ENCODE peak calls at places on chromosome 3, in ten cellular contexts. U, Y, W, T, S, E, R, A, Q and B are unnamed samples.

GRCh38 chr3:78724886-78725285 is 1042.9 kb downstream of the ROBO1 start:
- DNase-seq in R (no peak), T (no peak), E (no peak), Y (no peak), Q (no peak), U (no peak), W (no peak), A (no peak), S (no peak), B (no peak)

GRCh38 chr3:49910409-49911123 is 6.9 kb upstream of the MST1R start:
- DNase-seq in S (no peak), E (no peak), R (no peak), Y (no peak), T (no peak), A (no peak), U (no peak), Q (no peak), W (no peak), B (no peak)

GRCh38 chr3:185401319-185401955 is 38.5 kb downstream of the MAP3K13 start:
- DNase-seq in S (no peak), Y (no peak), A (no peak), E (peak), T (peak), W (no peak), Q (no peak), U (no peak), R (no peak), B (no peak)

GRCh38 chr3:81339040-81339845 is 422.2 kb downstream of the GBE1 start:
- DNase-seq in S (no peak), Y (no peak), U (no peak), Q (no peak), A (peak), E (peak), W (no peak), R (no peak), T (peak), B (peak)

GRCh38 chr3:127729556-127730056 is 56.9 kb downstream of the ABTB1 start:
- DNase-seq in E (peak), Y (no peak), S (no peak), U (no peak), T (peak), W (no peak), R (peak), Q (no peak), A (no peak), B (no peak)

GRCh38 chr3:139109271-139109670 is 64.6 kb upstream of the PRR23C start:
- DNase-seq in T (no peak), A (no peak), S (no peak), R (no peak), W (no peak), E (no peak), U (no peak), Q (no peak), Y (no peak), B (no peak)

GRCh38 chr3:138081371-138082084 is 33.9 kb downstream of the DZIP1L start:
- DNase-seq in T (peak), R (no peak), Y (no peak), W (no peak), A (peak), U (no peak), E (peak), S (no peak), Q (no peak), B (no peak)

GRCh38 chr3:84904819-84905555 is 53.8 kb upstream of the CADM2 start:
- DNase-seq in U (no peak), A (no peak), R (no peak), T (no peak), Y (no peak), W (no peak), Q (no peak), E (no peak), S (no peak), B (no peak)

GRCh38 chr3:155233213-155233612 is 60.3 kb downstream of the STRIT1 start:
- DNase-seq in T (peak), Y (peak), U (no peak), S (peak), W (peak), E (peak), Q (no peak), R (peak), A (no peak), B (no peak)

GRCh38 chr3:106251160-106251892 is 382.5 kb upstream of the CBLB start:
- DNase-seq in A (peak), S (no peak), R (no peak), Q (no peak), E (no peak), W (no peak), Y (no peak), U (no peak), T (no peak), B (no peak)

GRCh38 chr3:153673853-153674252 is 447.3 kb upstream of the ARHGEF26 start:
- DNase-seq in T (no peak), S (no peak), Y (no peak), R (no peak), U (no peak), E (no peak), A (no peak), W (no peak), Q (no peak), B (no peak)

GRCh38 chr3:27939940-27940339 is 217.8 kb upstream of the EOMES start:
- DNase-seq in E (peak), Y (no peak), T (peak), U (no peak), W (no peak), Q (no peak), S (peak), A (no peak), R (no peak), B (peak)

GRCh38 chr3:130849111-130849552 is 44.8 kb upstream of the ATP2C1 start:
- DNase-seq in Q (no peak), E (no peak), T (no peak), W (no peak), A (no peak), S (no peak), U (no peak), R (peak), Y (no peak), B (no peak)